ENCODE peak calls at places on chromosomes 4 and X, in four cellular contexts. One of them, this sample, is unnamed.

GRCh38 chrX:633043-633654 is 2.6 kb downstream of the SHOX start:
- DNase-seq in K562: no peak
- DNase-seq in A549: no peak
- DNase-seq in H1: no peak
- DNase-seq in this sample: no peak

GRCh38 chr4:20844311-20844710 is 144.1 kb downstream of the PACRGL start:
- DNase-seq in K562: no peak
- DNase-seq in A549: no peak
- DNase-seq in H1: no peak
- DNase-seq in this sample: no peak

GRCh38 chrX:136468391-136469103 is 19.2 kb upstream of the BRS3 start:
- DNase-seq in K562: no peak
- DNase-seq in A549: no peak
- DNase-seq in H1: no peak
- DNase-seq in this sample: no peak

GRCh38 chr4:136371231-136371630 is 1161.1 kb downstream of the PCDH18 start:
- DNase-seq in K562: no peak
- DNase-seq in A549: no peak
- DNase-seq in H1: no peak
- DNase-seq in this sample: no peak

GRCh38 chrX:120357186-120357585 is 4.7 kb upstream of the ATP1B4 start:
- DNase-seq in K562: no peak
- DNase-seq in A549: no peak
- DNase-seq in H1: no peak
- DNase-seq in this sample: no peak

GRCh38 chrX:145190801-145191389 is 56.4 kb upstream of the SPANXN1 start:
- DNase-seq in K562: no peak
- DNase-seq in A549: peak; percentile 11
- DNase-seq in H1: no peak
- DNase-seq in this sample: peak; percentile 12

GRCh38 chr4:113899260-113900177 is 79.9 kb downstream of the ARSJ start:
- DNase-seq in K562: no peak
- DNase-seq in A549: no peak
- DNase-seq in H1: no peak
- DNase-seq in this sample: no peak

GRCh38 chrX:19673334-19674040 is 158.2 kb upstream of the MAP3K15 start:
- DNase-seq in K562: no peak
- DNase-seq in A549: peak; percentile 93
- DNase-seq in H1: no peak
- DNase-seq in this sample: no peak

GRCh38 chr4:156778093-156778492 is 193.5 kb downstream of the PDGFC start:
- DNase-seq in K562: no peak
- DNase-seq in A549: no peak
- DNase-seq in H1: no peak
- DNase-seq in this sample: no peak

GRCh38 chrX:24282381-24283121 is 31.3 kb downstream of the SUPT20HL2 start:
- DNase-seq in K562: no peak
- DNase-seq in A549: no peak
- DNase-seq in H1: no peak
- DNase-seq in this sample: no peak

GRCh38 chrX:113892401-113892800 is 691.5 kb upstream of the HTR2C start:
- DNase-seq in K562: no peak
- DNase-seq in A549: no peak
- DNase-seq in H1: no peak
- DNase-seq in this sample: no peak

GRCh38 chr4:55543858-55544257 is 2.9 kb downstream of the CLOCK start:
- DNase-seq in K562: peak; percentile 46
- DNase-seq in A549: no peak
- DNase-seq in H1: no peak
- DNase-seq in this sample: peak; percentile 23

GRCh38 chrX:15468036-15468435 is 25.1 kb downstream of the PIR start:
- DNase-seq in K562: no peak
- DNase-seq in A549: no peak
- DNase-seq in H1: no peak
- DNase-seq in this sample: peak; percentile 43

GRCh38 chrX:144791298-144791697 is 456.0 kb upstream of the SPANXN1 start:
- DNase-seq in K562: no peak
- DNase-seq in A549: no peak
- DNase-seq in H1: no peak
- DNase-seq in this sample: no peak

GRCh38 chr4:149887091-149887490 is 71.4 kb upstream of the IQCM start:
- DNase-seq in K562: no peak
- DNase-seq in A549: no peak
- DNase-seq in H1: no peak
- DNase-seq in this sample: no peak

GRCh38 chrX:54745676-54746075 is 52.4 kb downstream of the ITIH6 start:
- DNase-seq in K562: no peak
- DNase-seq in A549: no peak
- DNase-seq in H1: no peak
- DNase-seq in this sample: no peak

GRCh38 chrX:14065800-14066199 is 36.1 kb upstream of the GEMIN8 start:
- DNase-seq in K562: no peak
- DNase-seq in A549: no peak
- DNase-seq in H1: no peak
- DNase-seq in this sample: no peak

GRCh38 chrX:20060961-20061868 is 55.5 kb downstream of the MAP7D2 start:
- DNase-seq in K562: no peak
- DNase-seq in A549: no peak
- DNase-seq in H1: no peak
- DNase-seq in this sample: no peak

GRCh38 chr4:150518559-150518958 is 63.4 kb upstream of the MAB21L2 start:
- DNase-seq in K562: no peak
- DNase-seq in A549: peak; percentile 16
- DNase-seq in H1: no peak
- DNase-seq in this sample: no peak

DNA sequence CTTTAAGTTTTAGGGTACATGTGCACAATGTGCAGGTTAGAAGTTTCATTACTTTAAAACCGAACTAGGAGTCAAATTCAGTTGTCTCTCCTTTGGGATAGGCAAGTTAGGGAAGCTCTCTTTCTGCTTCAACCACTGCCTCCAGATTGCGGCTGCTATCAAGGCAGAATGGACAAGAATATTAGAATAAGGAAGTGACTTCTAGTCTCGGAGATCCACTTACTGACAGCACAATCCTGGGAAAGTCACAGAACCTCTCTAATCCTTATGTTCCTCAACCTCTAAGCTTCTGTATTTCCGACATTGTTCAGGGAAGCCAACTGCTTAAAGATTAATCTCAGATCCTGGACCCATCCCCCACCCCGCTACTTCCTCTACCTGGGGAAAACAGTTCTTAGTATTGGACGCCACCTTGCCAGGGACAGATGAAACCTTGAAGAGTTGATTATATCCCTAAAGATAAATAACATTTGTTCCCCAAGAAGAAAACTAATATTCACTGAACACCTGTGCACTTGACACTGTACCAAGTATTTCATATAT is 2.1 kb downstream of the NUP62CL start:
- DNase-seq in K562: no peak
- DNase-seq in A549: peak; percentile 36
- DNase-seq in H1: no peak
- DNase-seq in this sample: no peak
- H3K4me3 ChIP-seq in K562: peak overlapping the region; percentile 30
- H3K4me3 ChIP-seq in A549: peak overlapping the region; percentile 42
- H3K4me3 ChIP-seq in H1: no peak overlapping the region
- H3K4me3 ChIP-seq in this sample: no peak overlapping the region

GRCh38 chrX:39985116-39985515 is 112.6 kb downstream of the BCOR start:
- DNase-seq in K562: no peak
- DNase-seq in A549: no peak
- DNase-seq in H1: no peak
- DNase-seq in this sample: no peak

GRCh38 chrX:39982927-39983326 is 114.8 kb downstream of the BCOR start:
- DNase-seq in K562: no peak
- DNase-seq in A549: no peak
- DNase-seq in H1: no peak
- DNase-seq in this sample: no peak

GRCh38 chrX:39984191-39984956 is 113.4 kb downstream of the BCOR start:
- DNase-seq in K562: peak; percentile 23
- DNase-seq in A549: no peak
- DNase-seq in H1: no peak
- DNase-seq in this sample: no peak

GRCh38 chrX:39981946-39982345 is 115.8 kb downstream of the BCOR start:
- DNase-seq in K562: no peak
- DNase-seq in A549: no peak
- DNase-seq in H1: no peak
- DNase-seq in this sample: no peak

DNA sequence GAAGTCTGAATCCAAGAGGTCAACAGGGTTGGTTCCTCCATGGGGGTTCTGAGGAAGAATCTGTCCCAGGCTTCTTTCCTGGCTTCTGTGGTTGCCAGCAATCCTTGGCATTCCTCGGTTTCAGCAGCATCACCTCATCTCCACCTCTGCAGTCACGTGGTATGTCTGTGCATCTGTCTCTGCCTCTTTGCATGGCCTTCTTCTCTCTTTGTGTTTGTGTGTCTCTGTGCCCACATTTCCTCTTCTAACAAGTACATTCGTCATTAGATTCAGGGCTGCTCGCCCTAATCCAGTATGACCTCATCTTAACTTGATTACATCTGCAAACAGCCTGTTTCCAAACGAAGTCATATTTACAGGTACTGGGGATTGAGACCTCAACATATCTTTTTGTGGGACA is 114.0 kb downstream of the BCOR start:
- DNase-seq in K562: no peak
- DNase-seq in A549: no peak
- DNase-seq in H1: no peak
- DNase-seq in this sample: no peak
- TF ChIP-seq USF2 in K562: peak; percentile 34
- TF ChIP-seq USF2 in A549: no peak
- TF ChIP-seq USF2 in H1: no peak
- TF ChIP-seq USF2 in this sample: no peak

DNA sequence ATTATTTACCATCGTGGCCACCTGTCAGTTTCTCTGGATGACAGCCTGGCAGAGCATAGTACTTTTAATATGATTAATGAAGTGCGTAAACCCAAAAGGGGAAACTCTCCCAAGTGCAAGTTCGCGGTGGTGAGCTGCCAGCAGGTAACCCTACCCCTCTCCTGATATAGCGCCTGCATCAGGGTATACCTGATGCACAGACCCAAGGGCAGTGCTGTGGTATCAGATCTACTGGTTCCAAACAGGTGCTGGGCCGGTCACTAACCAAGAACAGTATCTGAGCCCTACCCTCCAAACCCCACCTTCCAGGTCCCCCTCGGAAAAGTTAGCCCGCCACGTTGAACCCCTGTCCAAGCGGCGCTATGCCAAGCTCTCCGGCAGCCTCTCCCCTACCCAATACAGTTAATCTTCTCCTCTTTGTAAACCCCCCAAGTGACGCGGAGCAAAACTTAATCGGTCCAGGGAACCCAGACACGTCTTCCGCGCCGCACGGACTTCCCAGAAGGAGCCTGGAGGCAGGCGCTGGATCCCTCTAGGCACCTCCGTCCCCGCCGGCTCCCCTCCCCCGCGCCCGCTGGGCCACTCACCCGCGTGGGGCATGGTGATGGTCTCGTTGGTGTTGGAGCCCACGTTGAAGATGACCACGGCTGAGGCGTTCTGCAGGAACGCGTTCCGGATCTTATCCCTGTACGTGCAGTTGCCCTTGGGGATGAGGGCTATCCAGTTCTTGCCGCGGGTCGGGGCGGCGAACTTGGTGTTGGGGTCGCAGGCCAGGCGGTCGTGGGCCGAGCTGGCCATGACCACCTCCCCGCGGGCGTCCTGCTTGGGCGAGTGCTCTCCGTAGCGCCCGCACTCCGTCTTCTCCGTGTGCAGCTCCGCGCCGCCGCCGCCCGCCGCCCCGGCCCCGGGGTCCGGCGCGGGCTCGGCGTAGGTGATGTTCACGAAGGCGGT is 1.3 kb downstream of the RNF150 start:
- DNase-seq in K562: no peak
- DNase-seq in A549: no peak
- DNase-seq in H1: peak; percentile 75
- DNase-seq in this sample: no peak
- H3K4me3 ChIP-seq in K562: no peak overlapping the region
- H3K4me3 ChIP-seq in A549: peak overlapping the region; percentile 67
- H3K4me3 ChIP-seq in H1: peak overlapping the region; percentile 87
- H3K4me3 ChIP-seq in this sample: peak overlapping the region; percentile 80

GRCh38 chr4:42142586-42142985 is 9.9 kb downstream of the BEND4 start:
- DNase-seq in K562: no peak
- DNase-seq in A549: no peak
- DNase-seq in H1: no peak
- DNase-seq in this sample: no peak
- TF ChIP-seq USF2 in K562: no peak
- TF ChIP-seq USF2 in A549: no peak
- TF ChIP-seq USF2 in H1: no peak
- TF ChIP-seq USF2 in this sample: no peak

GRCh38 chr4:22850630-22851029 is 157.9 kb downstream of the GBA3 start:
- DNase-seq in K562: no peak
- DNase-seq in A549: no peak
- DNase-seq in H1: no peak
- DNase-seq in this sample: no peak
- H3K4me3 ChIP-seq in K562: no peak overlapping the region
- H3K4me3 ChIP-seq in A549: no peak overlapping the region
- H3K4me3 ChIP-seq in H1: no peak overlapping the region
- H3K4me3 ChIP-seq in this sample: no peak overlapping the region

GRCh38 chrX:31436424-31436823 is 364.6 kb upstream of the FTHL17 start:
- DNase-seq in K562: no peak
- DNase-seq in A549: no peak
- DNase-seq in H1: no peak
- DNase-seq in this sample: no peak

GRCh38 chrX:31440546-31440945 is 368.7 kb upstream of the FTHL17 start:
- DNase-seq in K562: no peak
- DNase-seq in A549: no peak
- DNase-seq in H1: no peak
- DNase-seq in this sample: no peak

GRCh38 chrX:31429915-31430314 is 358.1 kb upstream of the FTHL17 start:
- DNase-seq in K562: no peak
- DNase-seq in A549: no peak
- DNase-seq in H1: no peak
- DNase-seq in this sample: no peak

DNA sequence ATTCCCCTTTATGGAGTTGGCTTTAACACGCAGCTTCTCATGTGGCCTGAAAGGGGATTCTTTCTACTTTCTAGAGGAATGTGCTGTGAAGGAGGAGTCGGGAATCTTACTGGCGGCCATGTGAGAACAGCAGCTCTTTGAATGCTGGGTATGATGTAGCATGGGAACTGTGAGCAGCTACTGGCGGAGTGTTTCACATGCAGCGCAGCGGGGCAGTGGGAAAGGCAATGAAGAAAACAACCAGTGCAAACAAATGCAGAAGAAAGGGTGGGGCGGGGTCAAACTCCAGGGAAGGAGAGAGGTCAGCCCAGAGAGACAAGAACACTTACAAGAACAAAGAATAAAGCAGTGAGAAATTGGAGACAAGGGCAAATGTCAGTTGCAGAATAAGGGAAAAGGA is 363.8 kb upstream of the FTHL17 start:
- DNase-seq in K562: no peak
- DNase-seq in A549: peak; percentile 31
- DNase-seq in H1: peak; percentile 60
- DNase-seq in this sample: no peak
- TF ChIP-seq USF2 in K562: no peak
- TF ChIP-seq USF2 in A549: no peak
- TF ChIP-seq USF2 in H1: no peak
- TF ChIP-seq USF2 in this sample: no peak